ENCODE peak calls at places on chromosomes 7 and 10, in six cellular contexts. X is activated CD8-positive, alpha-beta memory T cell treated with anti-CD3 and anti-CD28 coated beads for 48 hours; Y is ELR; A is heart right ventricle; P is NCI-H2081; F is NCI-H748 treated with DMSO at 0.1 percent for 48 hours. M is an unnamed sample.

GRCh38 chr10:12594448-12594944 is 245.1 kb downstream of the CAMK1D start:
- DNase-seq in X (no peak), Y (no peak), A (no peak), P (no peak), F (no peak), M (no peak)

GRCh38 chr7:127252736-127253288 is at the start of gene GRM8:
- DNase-seq in X (no peak), Y (peak), A (peak), P (peak), F (peak), M (peak)

GRCh38 chr7:36264123-36264916 is 111.3 kb downstream of the EEPD1 start:
- DNase-seq in X (no peak), Y (no peak), A (no peak), P (no peak), F (no peak), M (no peak)

GRCh38 chr7:105638942-105639495 is 57.7 kb upstream of the EFCAB10 start:
- DNase-seq in X (no peak), Y (no peak), A (no peak), P (peak), F (peak), M (no peak)

GRCh38 chr7:33503014-33503413 is 373.6 kb downstream of the BBS9 start:
- DNase-seq in X (no peak), Y (no peak), A (no peak), P (no peak), F (no peak), M (no peak)

GRCh38 chr7:127844707-127845331 is 186.4 kb downstream of the LRRC4 start:
- DNase-seq in X (no peak), Y (no peak), A (peak), P (peak), F (no peak), M (no peak)

GRCh38 chr7:45975367-45975766 is 54.3 kb upstream of the IGFBP3 start:
- DNase-seq in X (no peak), Y (peak), A (no peak), P (no peak), F (no peak), M (no peak)

GRCh38 chr7:134350682-134351081 is 34.0 kb upstream of the SLC35B4 start:
- DNase-seq in X (no peak), Y (no peak), A (no peak), P (no peak), F (no peak), M (no peak)

GRCh38 chr10:130498042-130498441 is 361.9 kb downstream of the GLRX3 start:
- DNase-seq in X (no peak), Y (no peak), A (no peak), P (no peak), F (no peak), M (no peak)

GRCh38 chr7:157596026-157596425 is 259.2 kb downstream of the DNAJB6 start:
- DNase-seq in X (no peak), Y (no peak), A (no peak), P (no peak), F (no peak), M (no peak)

GRCh38 chr7:114104035-114104434 is 185.2 kb upstream of the PPP1R3A start:
- DNase-seq in X (no peak), Y (no peak), A (no peak), P (no peak), F (no peak), M (no peak)

GRCh38 chr10:119761106-119761505 is 35.3 kb downstream of the INPP5F start:
- DNase-seq in X (no peak), Y (peak), A (no peak), P (no peak), F (no peak), M (no peak)

GRCh38 chr10:131211146-131211545 is 100.4 kb downstream of the TCERG1L start:
- DNase-seq in X (no peak), Y (no peak), A (no peak), P (no peak), F (no peak), M (no peak)

GRCh38 chr7:127920787-127921438 is 110.3 kb downstream of the LRRC4 start:
- DNase-seq in X (no peak), Y (peak), A (no peak), P (no peak), F (no peak), M (no peak)

GRCh38 chr10:95864906-95865813 is 42.6 kb upstream of the CC2D2B start:
- DNase-seq in X (no peak), Y (peak), A (no peak), P (no peak), F (peak), M (peak)

GRCh38 chr7:2709553-2710165 is 21.7 kb downstream of the AMZ1 start:
- DNase-seq in X (peak), Y (peak), A (peak), P (peak), F (peak), M (no peak)

GRCh38 chr10:71219918-71220688 is 7.7 kb downstream of the UNC5B start:
- DNase-seq in X (no peak), Y (no peak), A (no peak), P (no peak), F (no peak), M (no peak)

GRCh38 chr10:98417481-98417959 is 2.5 kb upstream of the PYROXD2 start:
- DNase-seq in X (no peak), Y (no peak), A (no peak), P (no peak), F (no peak), M (no peak)

GRCh38 chr10:128274938-128275337 is 148.7 kb upstream of the MKI67 start:
- DNase-seq in X (no peak), Y (no peak), A (no peak), P (no peak), F (peak), M (no peak)

GRCh38 chr10:100697070-100697469 is 48.3 kb upstream of the PAX2 start:
- DNase-seq in X (no peak), Y (peak), A (no peak), P (no peak), F (no peak), M (no peak)

GRCh38 chr7:1532456-1533254 is 2.2 kb downstream of the MAFK start:
- DNase-seq in X (no peak), Y (peak), A (peak), P (no peak), F (no peak), M (no peak)

GRCh38 chr7:25849361-25850184 is 302.4 kb upstream of the NFE2L3 start:
- DNase-seq in X (no peak), Y (peak), A (no peak), P (no peak), F (no peak), M (no peak)

GRCh38 chr10:100713049-100713858 is 32.1 kb upstream of the PAX2 start:
- DNase-seq in X (no peak), Y (no peak), A (no peak), P (no peak), F (no peak), M (no peak)

GRCh38 chr10:71746344-71747037 is 26.8 kb downstream of the VSIR start:
- DNase-seq in X (no peak), Y (no peak), A (peak), P (no peak), F (no peak), M (no peak)

GRCh38 chr10:30433286-30433778 is 652 bp upstream of the MAP3K8 start:
- DNase-seq in X (peak), Y (peak), A (peak), P (peak), F (no peak), M (peak)

GRCh38 chr10:131706476-131706875 is 194.3 kb upstream of the PPP2R2D start:
- DNase-seq in X (no peak), Y (no peak), A (no peak), P (no peak), F (no peak), M (no peak)